ENCODE peak calls at places on chromosomes 6 and 20, in four cellular contexts. H, R, Y and V are unnamed samples.

GRCh38 chr6:159934181-159934580 is 34.7 kb upstream of the IGF2R start:
- DNase-seq in H (no peak), R (no peak), Y (no peak), V (no peak)

GRCh38 chr20:50013976-50014375 is 31.2 kb downstream of the SNAI1 start:
- DNase-seq in H (no peak), R (no peak), Y (no peak), V (no peak)

GRCh38 chr6:28794175-28795002 is 129.4 kb downstream of the TRIM27 start:
- DNase-seq in H (no peak), R (no peak), Y (no peak), V (no peak)

GRCh38 chr6:161511455-161512159 is 237.7 kb upstream of the AGPAT4 start:
- DNase-seq in H (no peak), R (no peak), Y (no peak), V (no peak)

GRCh38 chr6:32944265-32944664 is 3.4 kb upstream of the HLA-DMB start:
- DNase-seq in H (no peak), R (peak), Y (no peak), V (no peak)

GRCh38 chr6:24583463-24584389 is 62.3 kb downstream of the KIAA0319 start:
- DNase-seq in H (peak), R (peak), Y (peak), V (no peak)

GRCh38 chr6:139373154-139373927 is 1.1 kb downstream of the CITED2 start:
- DNase-seq in H (peak), R (peak), Y (peak), V (no peak)

GRCh38 chr20:33649201-33649631 is 12.9 kb upstream of the C20orf144 start:
- DNase-seq in H (no peak), R (no peak), Y (peak), V (no peak)

GRCh38 chr6:167350731-167351655 is 26.1 kb downstream of the TTLL2 start:
- DNase-seq in H (peak), R (peak), Y (peak), V (no peak)

GRCh38 chr20:17161661-17162410 is 65.0 kb upstream of the PCSK2 start:
- DNase-seq in H (no peak), R (no peak), Y (no peak), V (no peak)

GRCh38 chr6:3230275-3231212 is 3.1 kb upstream of the TUBB2B start:
- DNase-seq in H (no peak), R (no peak), Y (peak), V (no peak)

GRCh38 chr6:133568970-133569889 is 319.7 kb upstream of the TCF21 start:
- DNase-seq in H (peak), R (no peak), Y (no peak), V (no peak)

GRCh38 chr20:51636123-51636522 is 93.6 kb upstream of the NFATC2 start:
- DNase-seq in H (peak), R (no peak), Y (no peak), V (no peak)

GRCh38 chr20:51624157-51624731 is 81.7 kb upstream of the NFATC2 start:
- DNase-seq in H (peak), R (peak), Y (peak), V (peak)

GRCh38 chr6:26234421-26235239 is 130.4 kb upstream of the BTN3A2 start:
- DNase-seq in H (peak), R (peak), Y (no peak), V (peak)

GRCh38 chr20:17229256-17229655 is 2.4 kb downstream of the PCSK2 start:
- DNase-seq in H (no peak), R (no peak), Y (no peak), V (no peak)

GRCh38 chr6:27250955-27251671 is 3.6 kb downstream of the PRSS16 start:
- DNase-seq in H (peak), R (peak), Y (peak), V (peak)

GRCh38 chr6:108800510-108800909 is 47.7 kb upstream of the ARMC2 start:
- DNase-seq in H (no peak), R (no peak), Y (no peak), V (no peak)

GRCh38 chr6:132715204-132715603 is 1.3 kb upstream of the VNN1 start:
- DNase-seq in H (peak), R (no peak), Y (peak), V (no peak)

GRCh38 chr6:166423781-166424180 is 41.0 kb upstream of the MPC1 start:
- DNase-seq in H (no peak), R (no peak), Y (no peak), V (no peak)

GRCh38 chr6:169617562-169617961 is 84.3 kb downstream of the WDR27 start:
- DNase-seq in H (no peak), R (no peak), Y (no peak), V (no peak)

DNA sequence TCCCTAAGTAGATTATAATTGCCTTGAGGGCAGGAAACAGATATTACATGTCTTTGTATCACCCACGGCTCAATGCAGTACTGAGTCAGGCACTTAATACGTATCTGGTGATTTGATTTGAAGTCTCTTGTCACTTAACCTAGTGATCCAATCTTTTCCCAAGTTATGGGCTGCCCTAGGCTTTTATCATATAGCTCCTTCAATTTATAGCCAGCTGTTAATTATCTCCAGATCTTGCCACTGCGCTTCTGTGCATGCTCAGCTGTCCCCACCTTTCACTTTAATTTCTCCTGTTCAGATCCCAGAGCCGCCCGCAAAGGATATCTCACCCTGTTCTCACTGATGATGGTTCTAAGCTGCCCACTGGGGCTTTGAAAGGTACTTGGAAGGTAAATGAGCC is 41.9 kb downstream of the SNHG17 start:
- DNase-seq in H (no peak), R (no peak), Y (no peak), V (no peak)
- TF ChIP-seq CTCF in H (no peak), R (no peak), Y (no peak), V (no peak)

GRCh38 chr6:147648936-147649335 is 140.4 kb downstream of the SAMD5 start:
- DNase-seq in H (no peak), R (no peak), Y (no peak), V (no peak)

GRCh38 chr6:147654103-147654845 is 145.8 kb downstream of the SAMD5 start:
- DNase-seq in H (no peak), R (no peak), Y (no peak), V (no peak)

GRCh38 chr6:147651249-147652063 is 143.0 kb downstream of the SAMD5 start:
- DNase-seq in H (no peak), R (no peak), Y (peak), V (no peak)
- TF ChIP-seq CTCF in H (no peak), R (no peak), Y (no peak), V (peak)

GRCh38 chr6:148611213-148611612 is 135.6 kb upstream of the UST start:
- DNase-seq in H (peak), R (no peak), Y (peak), V (no peak)

GRCh38 chr6:148612043-148612442 is 134.8 kb upstream of the UST start:
- DNase-seq in H (no peak), R (no peak), Y (no peak), V (no peak)

DNA sequence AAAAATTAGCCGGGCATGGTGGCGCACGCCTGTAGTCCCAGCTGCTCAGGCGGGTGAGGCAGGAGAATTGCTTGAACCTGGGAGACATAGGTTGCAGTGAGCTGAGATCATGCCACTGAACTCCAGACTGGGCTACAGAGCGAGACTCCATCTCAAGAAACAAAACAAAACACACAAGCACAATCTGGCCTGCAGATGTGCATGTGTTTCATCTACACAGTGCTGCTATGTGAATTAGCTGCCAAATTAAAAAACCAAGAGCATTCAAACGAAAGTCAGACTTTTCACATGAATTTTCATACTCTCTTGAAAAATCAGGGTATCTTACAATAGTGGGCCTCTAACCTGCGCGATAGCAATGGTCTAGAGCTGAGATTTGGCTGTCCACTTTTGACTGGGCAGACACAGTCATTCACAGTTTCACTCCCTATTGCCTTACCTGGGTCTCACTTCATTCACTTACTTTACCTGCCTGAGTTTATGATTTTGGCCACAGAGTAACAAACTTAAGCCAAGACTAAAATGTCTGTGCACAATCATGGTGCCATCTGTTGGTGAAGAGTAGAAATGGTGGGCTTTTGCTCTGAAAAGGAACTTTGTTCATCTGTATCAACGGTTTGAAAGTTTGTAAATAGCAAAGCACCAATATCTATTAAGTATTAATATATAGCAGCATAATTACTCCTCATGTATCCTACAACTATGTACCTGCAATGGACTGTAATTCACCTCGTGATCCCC is 138.4 kb upstream of the UST start:
- DNase-seq in H (no peak), R (no peak), Y (no peak), V (no peak)
- TF ChIP-seq CTCF in H (peak), R (no peak), Y (no peak), V (peak)

GRCh38 chr6:2209226-2209809 is 36.1 kb downstream of the GMDS start:
- DNase-seq in H (peak), R (no peak), Y (peak), V (no peak)
- TF ChIP-seq CTCF in H (peak), R (no peak), Y (peak), V (peak)